ENCODE peak calls at places on chromosomes 3 and 15, in eight cellular contexts. One of them, this sample, is unnamed.

GRCh38 chr3:9175421-9175820 is 74.0 kb downstream of the SRGAP3 start:
- DNase-seq in HCT116: no peak
- DNase-seq in cardiac fibroblast: no peak
- DNase-seq in dorsolateral prefrontal cortex: no peak
- DNase-seq in colonic mucosa: no peak
- DNase-seq in brain microvascular endothelial cell: no peak
- DNase-seq in sigmoid colon: no peak
- DNase-seq in fibroblast of mammary gland: no peak
- DNase-seq in this sample: no peak

GRCh38 chr3:70815817-70816216 is 503.4 kb upstream of the MDFIC2 start:
- DNase-seq in HCT116: no peak
- DNase-seq in cardiac fibroblast: no peak
- DNase-seq in dorsolateral prefrontal cortex: no peak
- DNase-seq in colonic mucosa: no peak
- DNase-seq in brain microvascular endothelial cell: no peak
- DNase-seq in sigmoid colon: no peak
- DNase-seq in fibroblast of mammary gland: no peak
- DNase-seq in this sample: no peak

GRCh38 chr3:65811050-65811766 is 227.5 kb downstream of the MAGI1 start:
- DNase-seq in HCT116: no peak
- DNase-seq in cardiac fibroblast: peak; percentile 74
- DNase-seq in dorsolateral prefrontal cortex: no peak
- DNase-seq in colonic mucosa: no peak
- DNase-seq in brain microvascular endothelial cell: peak; percentile 74
- DNase-seq in sigmoid colon: no peak
- DNase-seq in fibroblast of mammary gland: peak; percentile 78
- DNase-seq in this sample: no peak

GRCh38 chr3:11379238-11379823 is 107.1 kb downstream of the ATG7 start:
- DNase-seq in HCT116: peak; percentile 32
- DNase-seq in cardiac fibroblast: peak; percentile 74
- DNase-seq in dorsolateral prefrontal cortex: no peak
- DNase-seq in colonic mucosa: no peak
- DNase-seq in brain microvascular endothelial cell: peak; percentile 74
- DNase-seq in sigmoid colon: no peak
- DNase-seq in fibroblast of mammary gland: peak; percentile 69
- DNase-seq in this sample: peak; percentile 45

GRCh38 chr15:80694624-80695098 is 449 bp upstream of the ABHD17C start:
- DNase-seq in HCT116: no peak
- DNase-seq in cardiac fibroblast: peak; percentile 55
- DNase-seq in dorsolateral prefrontal cortex: peak; percentile 55
- DNase-seq in colonic mucosa: peak; percentile 44
- DNase-seq in brain microvascular endothelial cell: peak; percentile 12
- DNase-seq in sigmoid colon: no peak
- DNase-seq in fibroblast of mammary gland: peak; percentile 18
- DNase-seq in this sample: no peak

GRCh38 chr3:155605571-155605970 is 139.3 kb downstream of the PLCH1 start:
- DNase-seq in HCT116: no peak
- DNase-seq in cardiac fibroblast: no peak
- DNase-seq in dorsolateral prefrontal cortex: no peak
- DNase-seq in colonic mucosa: no peak
- DNase-seq in brain microvascular endothelial cell: no peak
- DNase-seq in sigmoid colon: no peak
- DNase-seq in fibroblast of mammary gland: no peak
- DNase-seq in this sample: no peak

GRCh38 chr15:73753250-73754130 is at the start of gene INSYN1:
- DNase-seq in HCT116: no peak
- DNase-seq in cardiac fibroblast: peak; percentile 59
- DNase-seq in dorsolateral prefrontal cortex: peak; percentile 67
- DNase-seq in colonic mucosa: no peak
- DNase-seq in brain microvascular endothelial cell: no peak
- DNase-seq in sigmoid colon: peak; percentile 77
- DNase-seq in fibroblast of mammary gland: peak; percentile 6
- DNase-seq in this sample: no peak

GRCh38 chr15:74433592-74434259 is at the start of gene SEMA7A:
- DNase-seq in HCT116: peak; percentile 34
- DNase-seq in cardiac fibroblast: peak; percentile 78
- DNase-seq in dorsolateral prefrontal cortex: peak; percentile 91
- DNase-seq in colonic mucosa: peak; percentile 76
- DNase-seq in brain microvascular endothelial cell: peak; percentile 50
- DNase-seq in sigmoid colon: peak; percentile 89
- DNase-seq in fibroblast of mammary gland: peak; percentile 68
- DNase-seq in this sample: peak; percentile 6

GRCh38 chr15:32870240-32871033 is 152.6 kb downstream of the GREM1 start:
- DNase-seq in HCT116: peak; percentile 94
- DNase-seq in cardiac fibroblast: peak; percentile 92
- DNase-seq in dorsolateral prefrontal cortex: no peak
- DNase-seq in colonic mucosa: no peak
- DNase-seq in brain microvascular endothelial cell: peak; percentile 99
- DNase-seq in sigmoid colon: no peak
- DNase-seq in fibroblast of mammary gland: peak; percentile 99
- DNase-seq in this sample: no peak

GRCh38 chr3:64056616-64057165 is 33.4 kb upstream of the PSMD6 start:
- DNase-seq in HCT116: no peak
- DNase-seq in cardiac fibroblast: peak; percentile 56
- DNase-seq in dorsolateral prefrontal cortex: no peak
- DNase-seq in colonic mucosa: no peak
- DNase-seq in brain microvascular endothelial cell: peak; percentile 11
- DNase-seq in sigmoid colon: no peak
- DNase-seq in fibroblast of mammary gland: peak; percentile 85
- DNase-seq in this sample: no peak

GRCh38 chr15:78457101-78457500 is 19.1 kb downstream of the IREB2 start:
- DNase-seq in HCT116: no peak
- DNase-seq in cardiac fibroblast: peak; percentile 72
- DNase-seq in dorsolateral prefrontal cortex: no peak
- DNase-seq in colonic mucosa: no peak
- DNase-seq in brain microvascular endothelial cell: peak; percentile 60
- DNase-seq in sigmoid colon: no peak
- DNase-seq in fibroblast of mammary gland: peak; percentile 93
- DNase-seq in this sample: peak; percentile 94

GRCh38 chr15:74262635-74263034 is 26.5 kb downstream of the CCDC33 start:
- DNase-seq in HCT116: no peak
- DNase-seq in cardiac fibroblast: no peak
- DNase-seq in dorsolateral prefrontal cortex: no peak
- DNase-seq in colonic mucosa: no peak
- DNase-seq in brain microvascular endothelial cell: no peak
- DNase-seq in sigmoid colon: no peak
- DNase-seq in fibroblast of mammary gland: no peak
- DNase-seq in this sample: no peak

GRCh38 chr3:28347374-28348285 is 891 bp upstream of the ZCWPW2 start:
- DNase-seq in HCT116: no peak
- DNase-seq in cardiac fibroblast: peak; percentile 78
- DNase-seq in dorsolateral prefrontal cortex: no peak
- DNase-seq in colonic mucosa: no peak
- DNase-seq in brain microvascular endothelial cell: no peak
- DNase-seq in sigmoid colon: no peak
- DNase-seq in fibroblast of mammary gland: peak; percentile 90
- DNase-seq in this sample: no peak

GRCh38 chr3:197125601-197126000 is 96.0 kb upstream of the MELTF start:
- DNase-seq in HCT116: no peak
- DNase-seq in cardiac fibroblast: peak; percentile 14
- DNase-seq in dorsolateral prefrontal cortex: no peak
- DNase-seq in colonic mucosa: no peak
- DNase-seq in brain microvascular endothelial cell: peak; percentile 69
- DNase-seq in sigmoid colon: no peak
- DNase-seq in fibroblast of mammary gland: peak; percentile 71
- DNase-seq in this sample: no peak

GRCh38 chr3:64684715-64685261 is 3.0 kb downstream of the ADAMTS9 start:
- DNase-seq in HCT116: no peak
- DNase-seq in cardiac fibroblast: peak; percentile 74
- DNase-seq in dorsolateral prefrontal cortex: no peak
- DNase-seq in colonic mucosa: peak; percentile 53
- DNase-seq in brain microvascular endothelial cell: peak; percentile 41
- DNase-seq in sigmoid colon: peak; percentile 93
- DNase-seq in fibroblast of mammary gland: peak; percentile 53
- DNase-seq in this sample: no peak

GRCh38 chr3:35832140-35832571 is 192.8 kb downstream of the ARPP21 start:
- DNase-seq in HCT116: no peak
- DNase-seq in cardiac fibroblast: no peak
- DNase-seq in dorsolateral prefrontal cortex: no peak
- DNase-seq in colonic mucosa: no peak
- DNase-seq in brain microvascular endothelial cell: peak; percentile 54
- DNase-seq in sigmoid colon: no peak
- DNase-seq in fibroblast of mammary gland: no peak
- DNase-seq in this sample: no peak

GRCh38 chr3:189563841-189564563 is 67.2 kb upstream of the TP63 start:
- DNase-seq in HCT116: no peak
- DNase-seq in cardiac fibroblast: peak; percentile 48
- DNase-seq in dorsolateral prefrontal cortex: no peak
- DNase-seq in colonic mucosa: no peak
- DNase-seq in brain microvascular endothelial cell: peak; percentile 77
- DNase-seq in sigmoid colon: no peak
- DNase-seq in fibroblast of mammary gland: peak; percentile 91
- DNase-seq in this sample: no peak

DNA sequence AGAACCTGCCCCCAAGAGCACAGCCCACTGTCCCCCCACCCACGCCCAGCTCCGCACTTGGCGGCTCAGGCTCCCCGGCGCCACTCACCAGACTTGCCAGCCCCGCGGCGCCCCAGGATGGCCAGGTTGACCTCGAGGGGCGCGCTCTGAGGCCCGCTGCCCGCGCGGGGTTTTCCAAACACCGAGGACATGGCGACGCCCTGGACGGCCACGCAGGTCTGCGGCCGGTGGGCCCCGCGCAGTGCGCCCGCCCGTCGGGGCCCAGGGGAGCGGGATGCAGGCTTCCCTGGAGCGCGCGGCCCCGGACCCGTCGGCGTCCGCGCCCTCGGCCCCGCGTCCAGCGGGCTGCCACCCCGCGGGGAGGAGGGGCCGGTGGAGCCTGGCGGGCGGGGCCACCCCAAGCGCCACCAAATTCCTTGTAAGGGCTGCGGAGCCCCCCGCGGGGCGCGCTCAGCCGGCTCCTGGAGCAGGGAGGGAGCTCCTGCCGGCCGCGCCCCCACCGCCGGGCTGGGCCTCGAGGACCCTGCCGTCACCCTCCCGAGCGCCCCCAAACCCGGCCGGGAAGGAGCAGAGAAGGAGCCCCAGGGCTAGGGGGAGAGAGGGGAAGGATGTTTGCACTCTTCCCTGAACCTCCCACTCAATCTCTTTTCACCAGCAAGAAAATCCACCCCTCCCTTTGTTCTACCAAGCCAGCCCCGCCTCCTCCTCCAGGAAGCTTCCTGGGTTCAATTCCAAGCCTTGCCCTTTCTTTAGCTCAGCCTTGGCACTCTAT is at the start of gene RASL12:
- DNase-seq in HCT116: no peak
- DNase-seq in cardiac fibroblast: no peak
- DNase-seq in dorsolateral prefrontal cortex: no peak
- DNase-seq in colonic mucosa: no peak
- DNase-seq in brain microvascular endothelial cell: no peak
- DNase-seq in sigmoid colon: no peak
- DNase-seq in fibroblast of mammary gland: no peak
- DNase-seq in this sample: no peak
- H3K4me3 ChIP-seq in HCT116: no peak within 1 kb of the TSS
- H3K4me3 ChIP-seq in cardiac fibroblast: peak within 1 kb of the TSS; percentile 2
- H3K4me3 ChIP-seq in dorsolateral prefrontal cortex: peak within 1 kb of the TSS; percentile 62
- H3K4me3 ChIP-seq in colonic mucosa: peak within 1 kb of the TSS; percentile 42
- H3K4me3 ChIP-seq in brain microvascular endothelial cell: no peak within 1 kb of the TSS
- H3K4me3 ChIP-seq in sigmoid colon: peak within 1 kb of the TSS; percentile 57
- H3K4me3 ChIP-seq in fibroblast of mammary gland: peak within 1 kb of the TSS; percentile 16
- H3K4me3 ChIP-seq in this sample: no peak within 1 kb of the TSS

DNA sequence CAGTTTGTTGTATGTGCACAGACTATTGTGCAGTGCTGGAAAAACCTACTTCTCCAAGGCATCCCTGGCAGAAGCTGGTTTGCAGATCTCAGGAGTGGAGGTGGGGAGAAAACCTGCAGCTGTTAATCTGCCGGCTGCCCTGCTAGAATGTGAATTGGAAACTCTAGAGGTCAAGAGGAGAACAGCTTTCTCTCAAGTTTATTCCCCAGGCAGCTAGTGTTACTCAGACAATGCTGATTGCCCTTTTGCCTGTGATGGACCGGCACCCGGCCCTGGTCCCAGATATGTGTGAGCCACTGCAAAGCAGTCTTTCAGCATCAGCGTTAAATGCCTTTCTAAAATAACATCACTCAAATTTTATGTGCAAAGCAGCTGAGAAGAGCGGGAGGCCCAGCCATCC is 129.7 kb upstream of the TPM1 start:
- DNase-seq in HCT116: no peak
- DNase-seq in cardiac fibroblast: no peak
- DNase-seq in dorsolateral prefrontal cortex: no peak
- DNase-seq in colonic mucosa: no peak
- DNase-seq in brain microvascular endothelial cell: no peak
- DNase-seq in sigmoid colon: no peak
- DNase-seq in fibroblast of mammary gland: no peak
- DNase-seq in this sample: no peak
- TF ChIP-seq CTCF in HCT116: no peak
- TF ChIP-seq CTCF in cardiac fibroblast: no peak
- TF ChIP-seq CTCF in dorsolateral prefrontal cortex: no peak
- TF ChIP-seq CTCF in colonic mucosa: no peak
- TF ChIP-seq CTCF in brain microvascular endothelial cell: peak; percentile 39
- TF ChIP-seq CTCF in sigmoid colon: no peak
- TF ChIP-seq CTCF in fibroblast of mammary gland: no peak
- TF ChIP-seq CTCF in this sample: no peak

GRCh38 chr15:31331389-31331788 is 4.8 kb downstream of the KLF13 start:
- DNase-seq in HCT116: no peak
- DNase-seq in cardiac fibroblast: no peak
- DNase-seq in dorsolateral prefrontal cortex: no peak
- DNase-seq in colonic mucosa: no peak
- DNase-seq in brain microvascular endothelial cell: no peak
- DNase-seq in sigmoid colon: no peak
- DNase-seq in fibroblast of mammary gland: no peak
- DNase-seq in this sample: no peak

GRCh38 chr15:31329640-31330010 is 3.0 kb downstream of the KLF13 start:
- DNase-seq in HCT116: no peak
- DNase-seq in cardiac fibroblast: no peak
- DNase-seq in dorsolateral prefrontal cortex: peak; percentile 41
- DNase-seq in colonic mucosa: no peak
- DNase-seq in brain microvascular endothelial cell: no peak
- DNase-seq in sigmoid colon: no peak
- DNase-seq in fibroblast of mammary gland: no peak
- DNase-seq in this sample: no peak

GRCh38 chr15:31330111-31330785 is 3.6 kb downstream of the KLF13 start:
- DNase-seq in HCT116: no peak
- DNase-seq in cardiac fibroblast: no peak
- DNase-seq in dorsolateral prefrontal cortex: peak; percentile 41
- DNase-seq in colonic mucosa: no peak
- DNase-seq in brain microvascular endothelial cell: no peak
- DNase-seq in sigmoid colon: no peak
- DNase-seq in fibroblast of mammary gland: no peak
- DNase-seq in this sample: no peak

GRCh38 chr15:31332020-31332680 is 5.5 kb downstream of the KLF13 start:
- DNase-seq in HCT116: no peak
- DNase-seq in cardiac fibroblast: no peak
- DNase-seq in dorsolateral prefrontal cortex: peak; percentile 36
- DNase-seq in colonic mucosa: no peak
- DNase-seq in brain microvascular endothelial cell: no peak
- DNase-seq in sigmoid colon: no peak
- DNase-seq in fibroblast of mammary gland: no peak
- DNase-seq in this sample: no peak

GRCh38 chr15:31330836-31331235 is 4.2 kb downstream of the KLF13 start:
- DNase-seq in HCT116: no peak
- DNase-seq in cardiac fibroblast: no peak
- DNase-seq in dorsolateral prefrontal cortex: peak; percentile 38
- DNase-seq in colonic mucosa: no peak
- DNase-seq in brain microvascular endothelial cell: no peak
- DNase-seq in sigmoid colon: no peak
- DNase-seq in fibroblast of mammary gland: no peak
- DNase-seq in this sample: no peak
- H3K4me3 ChIP-seq in HCT116: no peak overlapping the region
- H3K4me3 ChIP-seq in cardiac fibroblast: no peak overlapping the region
- H3K4me3 ChIP-seq in dorsolateral prefrontal cortex: peak overlapping the region; percentile 78
- H3K4me3 ChIP-seq in colonic mucosa: no peak overlapping the region
- H3K4me3 ChIP-seq in brain microvascular endothelial cell: no peak overlapping the region
- H3K4me3 ChIP-seq in sigmoid colon: no peak overlapping the region
- H3K4me3 ChIP-seq in fibroblast of mammary gland: no peak overlapping the region
- H3K4me3 ChIP-seq in this sample: no peak overlapping the region

GRCh38 chr3:55797084-55797483 is 310.0 kb upstream of the WNT5A start:
- DNase-seq in HCT116: no peak
- DNase-seq in cardiac fibroblast: no peak
- DNase-seq in dorsolateral prefrontal cortex: no peak
- DNase-seq in colonic mucosa: no peak
- DNase-seq in brain microvascular endothelial cell: no peak
- DNase-seq in sigmoid colon: no peak
- DNase-seq in fibroblast of mammary gland: no peak
- DNase-seq in this sample: no peak
- TF ChIP-seq CTCF in HCT116: no peak
- TF ChIP-seq CTCF in cardiac fibroblast: no peak
- TF ChIP-seq CTCF in dorsolateral prefrontal cortex: no peak
- TF ChIP-seq CTCF in colonic mucosa: no peak
- TF ChIP-seq CTCF in brain microvascular endothelial cell: no peak
- TF ChIP-seq CTCF in sigmoid colon: no peak
- TF ChIP-seq CTCF in fibroblast of mammary gland: no peak
- TF ChIP-seq CTCF in this sample: no peak